ENCODE peak calls at places on chromosome 12, in six cellular contexts. D is transverse colon, C is upper lobe of left lung, K is Panc1, A is prostate gland, E is GM23338. J is an unnamed sample.

GRCh38 chr12:131054345-131055092 is 100.8 kb downstream of the ADGRD1 start:
- DNase-seq in D (no peak), C (peak), K (no peak), A (no peak), E (no peak), J (no peak)

GRCh38 chr12:84919271-84919670 is 6.7 kb upstream of the SLC6A15 start:
- DNase-seq in D (no peak), C (no peak), K (no peak), A (no peak), E (no peak), J (no peak)

GRCh38 chr12:93722757-93723567 is 45.8 kb downstream of the CRADD start:
- DNase-seq in D (no peak), C (no peak), K (no peak), A (no peak), E (no peak), J (no peak)

GRCh38 chr12:40446385-40446784 is 221.6 kb downstream of the LRRK2 start:
- DNase-seq in D (no peak), C (no peak), K (no peak), A (no peak), E (peak), J (peak)

GRCh38 chr12:49872781-49873181 is 29.9 kb upstream of the BCDIN3D start:
- DNase-seq in D (no peak), C (no peak), K (no peak), A (no peak), E (no peak), J (no peak)

GRCh38 chr12:104569348-104570173 is 112.8 kb downstream of the CHST11 start:
- DNase-seq in D (peak), C (peak), K (no peak), A (no peak), E (no peak), J (no peak)

GRCh38 chr12:52439420-52439819 is 5.2 kb upstream of the KRT75 start:
- DNase-seq in D (no peak), C (no peak), K (no peak), A (no peak), E (no peak), J (no peak)

GRCh38 chr12:40942326-40942725 is 245.8 kb upstream of the PDZRN4 start:
- DNase-seq in D (no peak), C (no peak), K (no peak), A (no peak), E (peak), J (no peak)

GRCh38 chr12:87758271-87758670 is 270.9 kb downstream of the C12orf50 start:
- DNase-seq in D (no peak), C (no peak), K (no peak), A (no peak), E (no peak), J (no peak)

GRCh38 chr12:92382383-92382878 is 236.8 kb upstream of the BTG1 start:
- DNase-seq in D (no peak), C (no peak), K (no peak), A (no peak), E (no peak), J (no peak)

GRCh38 chr12:93197067-93197593 is 180.6 kb upstream of the NUDT4 start:
- DNase-seq in D (no peak), C (no peak), K (no peak), A (no peak), E (no peak), J (no peak)

GRCh38 chr12:76277480-76277879 is 70.7 kb downstream of the BBS10 start:
- DNase-seq in D (no peak), C (no peak), K (no peak), A (no peak), E (no peak), J (peak)

GRCh38 chr12:75641031-75641780 is 129.8 kb upstream of the KRR1 start:
- DNase-seq in D (peak), C (no peak), K (no peak), A (no peak), E (no peak), J (no peak)

GRCh38 chr12:69583203-69583602 is 2.1 kb upstream of the CCT2 start:
- DNase-seq in D (no peak), C (no peak), K (no peak), A (no peak), E (peak), J (no peak)

GRCh38 chr12:22275847-22276246 is 58.7 kb downstream of the ST8SIA1 start:
- DNase-seq in D (peak), C (peak), K (no peak), A (peak), E (no peak), J (peak)

GRCh38 chr12:92506460-92506859 is 196.3 kb upstream of the PLEKHG7 start:
- DNase-seq in D (no peak), C (no peak), K (no peak), A (no peak), E (no peak), J (peak)

GRCh38 chr12:107670999-107671643 is 14.5 kb upstream of the PWP1 start:
- DNase-seq in D (peak), C (peak), K (no peak), A (no peak), E (peak), J (peak)

GRCh38 chr12:45208604-45209487 is 7.0 kb upstream of the ANO6 start:
- DNase-seq in D (no peak), C (no peak), K (no peak), A (no peak), E (no peak), J (no peak)

GRCh38 chr12:75706786-75707605 is 195.6 kb upstream of the KRR1 start:
- DNase-seq in D (no peak), C (no peak), K (no peak), A (no peak), E (no peak), J (peak)

GRCh38 chr12:127496255-127496654 is 770.7 kb upstream of the TMEM132C start:
- DNase-seq in D (no peak), C (no peak), K (no peak), A (no peak), E (peak), J (no peak)

GRCh38 chr12:105067511-105068031 is 16.7 kb downstream of the ALDH1L2 start:
- DNase-seq in D (no peak), C (no peak), K (no peak), A (no peak), E (no peak), J (no peak)

GRCh38 chr12:55830601-55831406 is 1.4 kb upstream of the DNAJC14 start:
- DNase-seq in D (peak), C (peak), K (no peak), A (peak), E (peak), J (peak)

GRCh38 chr12:6647083-6647604 is at the start of gene ACRBP:
- DNase-seq in D (peak), C (peak), K (no peak), A (peak), E (peak), J (peak)

GRCh38 chr12:24901975-24902461 is 46.9 kb downstream of the BCAT1 start:
- DNase-seq in D (no peak), C (peak), K (no peak), A (no peak), E (peak), J (peak)

GRCh38 chr12:53995311-53996187 is 4.4 kb upstream of the HOXC9 start:
- DNase-seq in D (no peak), C (no peak), K (no peak), A (no peak), E (peak), J (no peak)

GRCh38 chr12:53712059-53712643 is 15.1 kb downstream of the CALCOCO1 start:
- DNase-seq in D (no peak), C (no peak), K (no peak), A (no peak), E (no peak), J (no peak)

GRCh38 chr12:120485914-120486881 is 9.7 kb upstream of the DYNLL1 start:
- DNase-seq in D (no peak), C (no peak), K (no peak), A (no peak), E (no peak), J (no peak)

GRCh38 chr12:119447618-119448017 is 113.1 kb downstream of the CCDC60 start:
- DNase-seq in D (no peak), C (no peak), K (no peak), A (no peak), E (no peak), J (no peak)

DNA sequence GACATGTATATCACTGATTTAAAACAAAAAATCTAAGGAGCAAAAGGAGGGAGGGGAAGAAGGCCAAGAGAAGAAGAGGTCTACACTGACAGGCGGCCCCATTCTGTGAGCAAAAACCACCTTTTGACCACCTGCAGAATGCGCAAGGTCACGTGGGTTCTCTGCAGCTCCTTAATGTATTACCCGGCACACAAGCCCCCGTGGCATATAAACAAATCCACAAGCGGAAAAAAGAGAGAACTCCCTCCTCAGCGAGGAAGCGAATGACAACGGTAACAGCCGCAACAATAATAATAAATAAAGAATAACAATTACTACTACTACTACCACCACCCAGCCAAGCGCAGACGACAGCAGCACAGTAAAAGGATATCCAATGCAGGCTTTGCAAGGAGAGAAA is 1.3 kb downstream of the KSR2 start:
- DNase-seq in D (no peak), C (no peak), K (no peak), A (no peak), E (peak), J (no peak)
- TF ChIP-seq POLR2AphosphoS5 in D (no peak), C (no peak), K (no peak), A (no peak), E (no peak), J (no peak)

DNA sequence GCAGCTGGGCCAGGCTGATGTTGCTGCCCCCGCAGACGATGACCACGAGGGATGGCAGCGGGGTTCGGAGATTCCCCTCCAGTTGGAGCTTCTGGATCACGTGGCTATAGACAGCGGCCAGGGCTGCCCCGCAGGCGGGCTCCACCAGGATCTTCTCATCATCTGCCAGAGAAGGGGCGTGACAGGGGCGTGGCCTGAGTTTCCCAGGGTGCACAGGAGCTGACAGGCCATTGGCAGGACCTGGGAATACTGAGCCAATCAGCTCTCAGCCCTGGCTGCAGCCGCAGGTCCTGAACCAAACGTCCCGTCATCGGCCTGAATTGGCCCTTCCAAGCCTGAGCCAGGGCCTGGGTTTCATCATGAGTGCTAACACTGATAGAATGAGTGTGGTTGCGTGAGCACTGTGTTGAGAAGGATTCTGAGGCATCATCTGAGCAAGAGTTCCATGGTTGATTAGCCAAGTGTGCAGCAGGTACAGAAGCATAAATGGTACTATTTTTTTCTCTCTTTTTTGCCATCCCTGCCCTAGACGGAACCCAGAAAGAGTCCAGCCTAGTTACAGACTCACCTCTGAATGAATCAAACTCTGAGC is 10.6 kb downstream of the SDS start:
- DNase-seq in D (no peak), C (no peak), K (no peak), A (no peak), E (peak), J (no peak)
- TF ChIP-seq POLR2AphosphoS5 in D (no peak), C (no peak), K (no peak), A (no peak), E (no peak), J (no peak)

GRCh38 chr12:46920503-46920902 is 94.7 kb upstream of the SLC38A4 start:
- DNase-seq in D (no peak), C (no peak), K (no peak), A (no peak), E (no peak), J (no peak)
- TF ChIP-seq POLR2AphosphoS5 in D (no peak), C (no peak), K (no peak), A (no peak), E (no peak), J (no peak)

DNA sequence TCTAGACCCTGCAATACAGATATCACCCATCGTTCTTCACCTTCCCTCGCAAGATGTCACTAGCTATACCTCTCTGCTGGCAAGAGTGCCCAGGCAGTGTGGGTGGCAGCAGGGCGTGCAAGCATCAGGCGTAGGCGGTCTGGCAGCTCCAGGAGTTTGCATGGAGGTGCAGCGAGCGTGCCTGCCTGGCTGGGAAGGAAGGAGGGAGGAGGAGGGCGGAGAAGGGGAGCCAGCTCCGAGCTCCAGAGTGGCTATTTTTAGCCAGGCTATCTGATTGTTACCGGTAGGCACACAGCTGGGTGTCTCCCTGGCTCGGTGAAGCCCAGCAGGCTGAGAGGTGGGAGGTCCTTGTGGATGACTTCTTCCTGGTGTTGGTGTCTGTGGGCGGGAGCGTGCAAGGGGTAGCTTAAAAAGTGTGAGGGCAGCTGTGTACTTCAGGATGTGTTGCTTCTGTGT is 6.2 kb downstream of the FOXJ2 start:
- DNase-seq in D (peak), C (peak), K (no peak), A (peak), E (peak), J (peak)
- TF ChIP-seq POLR2AphosphoS5 in D (peak), C (no peak), K (no peak), A (peak), E (no peak), J (no peak)

GRCh38 chr12:19439059-19440018 is at the start of gene AEBP2:
- DNase-seq in D (peak), C (peak), K (peak), A (peak), E (peak), J (peak)
- TF ChIP-seq POLR2AphosphoS5 in D (peak), C (peak), K (peak), A (peak), E (peak), J (peak)

GRCh38 chr12:2311001-2311778 is 258.4 kb downstream of the CACNA1C start:
- DNase-seq in D (no peak), C (no peak), K (no peak), A (no peak), E (no peak), J (no peak)
- TF ChIP-seq POLR2AphosphoS5 in D (peak), C (no peak), K (no peak), A (no peak), E (no peak), J (no peak)

GRCh38 chr12:117105902-117106301 is 6.7 kb upstream of the TESC start:
- DNase-seq in D (peak), C (peak), K (no peak), A (peak), E (no peak), J (no peak)
- TF ChIP-seq POLR2AphosphoS5 in D (no peak), C (no peak), K (no peak), A (peak), E (no peak), J (no peak)

GRCh38 chr12:89349814-89350213 is 2.5 kb downstream of the DUSP6 start:
- DNase-seq in D (peak), C (peak), K (no peak), A (peak), E (peak), J (peak)
- TF ChIP-seq POLR2AphosphoS5 in D (peak), C (peak), K (no peak), A (peak), E (peak), J (peak)

GRCh38 chr12:116065561-116065960 is 211.9 kb downstream of the MED13L start:
- DNase-seq in D (no peak), C (no peak), K (no peak), A (no peak), E (no peak), J (no peak)
- TF ChIP-seq POLR2AphosphoS5 in D (no peak), C (no peak), K (no peak), A (no peak), E (no peak), J (no peak)

J was measured in endothelial cell of umbilical vein.